ENCODE peak calls at places on chromosomes 13 and 19, in ten cellular contexts. N is GM23248, E is OCI-LY7, B is HCT116, H is hepatocyte, I is MM.1S, F is SK-N-SH, J is PC-3, Z is PC-9, P is GM23338. D is an unnamed sample. For H3K9me2 and H3K4me1, the result is how much of the 10 kb centered on the place peaks cover.

GRCh38 chr13:22498006-22498405 is 682.8 kb upstream of the SGCG start:
- DNase-seq in N (no peak), E (no peak), B (no peak), H (no peak), I (no peak), F (no peak), J (no peak), Z (no peak), P (no peak), D (no peak)

GRCh38 chr19:13849277-13849676 is 27.7 kb upstream of the NANOS3 start:
- DNase-seq in N (no peak), E (no peak), B (no peak), H (no peak), I (no peak), F (no peak), J (peak), Z (no peak), P (no peak), D (no peak)

GRCh38 chr13:27130223-27131015 is 41.2 kb downstream of the USP12 start:
- DNase-seq in N (peak), E (no peak), B (no peak), H (no peak), I (no peak), F (no peak), J (peak), Z (no peak), P (no peak), D (no peak)

GRCh38 chr13:92460479-92460878 is 766.1 kb upstream of the GPC6 start:
- DNase-seq in N (no peak), E (no peak), B (no peak), H (peak), I (no peak), F (no peak), J (no peak), Z (no peak), P (no peak), D (no peak)

GRCh38 chr19:13256918-13257317 is 106.7 kb downstream of the IER2 start:
- DNase-seq in N (no peak), E (no peak), B (no peak), H (no peak), I (no peak), F (no peak), J (no peak), Z (no peak), P (no peak), D (no peak)

GRCh38 chr19:49016067-49016839 is 638 bp downstream of the LHB start:
- DNase-seq in N (no peak), E (no peak), B (no peak), H (no peak), I (no peak), F (no peak), J (no peak), Z (no peak), P (no peak), D (no peak)

GRCh38 chr13:100130092-100130491 is 41.2 kb downstream of the PCCA start:
- DNase-seq in N (peak), E (no peak), B (no peak), H (no peak), I (no peak), F (no peak), J (peak), Z (no peak), P (peak), D (no peak)

GRCh38 chr13:79393564-79394249 is 12.3 kb downstream of the RBM26 start:
- DNase-seq in N (no peak), E (peak), B (no peak), H (peak), I (peak), F (no peak), J (peak), Z (no peak), P (no peak), D (peak)

GRCh38 chr19:56834564-56835375 is 5.8 kb downstream of the PEG3 start:
- DNase-seq in N (peak), E (no peak), B (no peak), H (no peak), I (no peak), F (no peak), J (no peak), Z (no peak), P (no peak), D (no peak)

GRCh38 chr19:15445807-15446376 is 3.9 kb downstream of the WIZ start:
- DNase-seq in N (no peak), E (no peak), B (no peak), H (no peak), I (no peak), F (no peak), J (no peak), Z (no peak), P (no peak), D (no peak)

GRCh38 chr19:7701049-7701653 is 780 bp downstream of the FCER2 start:
- DNase-seq in N (no peak), E (no peak), B (no peak), H (no peak), I (no peak), F (no peak), J (no peak), Z (no peak), P (no peak), D (no peak)

GRCh38 chr19:7337380-7338194 is 11.2 kb upstream of the ARHGEF18 start:
- DNase-seq in N (no peak), E (peak), B (no peak), H (no peak), I (peak), F (no peak), J (no peak), Z (no peak), P (no peak), D (peak)

GRCh38 chr13:111020546-111020945 is 94.6 kb upstream of the ARHGEF7 start:
- DNase-seq in N (no peak), E (no peak), B (no peak), H (no peak), I (no peak), F (no peak), J (peak), Z (no peak), P (no peak), D (no peak)

GRCh38 chr13:71524245-71525002 is 342.6 kb downstream of the DACH1 start:
- DNase-seq in N (no peak), E (no peak), B (no peak), H (no peak), I (no peak), F (peak), J (no peak), Z (no peak), P (no peak), D (no peak)

GRCh38 chr13:29362849-29363604 is 232.5 kb downstream of the SLC7A1 start:
- DNase-seq in N (peak), E (peak), B (peak), H (peak), I (peak), F (peak), J (peak), Z (no peak), P (peak), D (peak)

GRCh38 chr19:8517551-8518442 is 3.8 kb upstream of the ZNF414 start:
- DNase-seq in N (peak), E (peak), B (no peak), H (no peak), I (no peak), F (no peak), J (no peak), Z (no peak), P (no peak), D (peak)

GRCh38 chr19:10553943-10554381 is 10.3 kb downstream of the ATG4D start:
- DNase-seq in N (no peak), E (peak), B (no peak), H (no peak), I (no peak), F (no peak), J (no peak), Z (no peak), P (no peak), D (no peak)

GRCh38 chr19:38913958-38914357 is 2.0 kb upstream of the CCER2 start:
- DNase-seq in N (no peak), E (no peak), B (no peak), H (no peak), I (no peak), F (peak), J (no peak), Z (no peak), P (no peak), D (no peak)

GRCh38 chr13:100434010-100434763 is 154.4 kb downstream of the GGACT start:
- DNase-seq in N (peak), E (no peak), B (peak), H (no peak), I (no peak), F (no peak), J (peak), Z (peak), P (no peak), D (no peak)

GRCh38 chr13:40317980-40318327 is 348.5 kb downstream of the FOXO1 start:
- DNase-seq in N (no peak), E (peak), B (no peak), H (no peak), I (no peak), F (no peak), J (no peak), Z (no peak), P (no peak), D (no peak)

GRCh38 chr19:14425696-14426138 is 6.6 kb upstream of the DDX39A start:
- DNase-seq in N (peak), E (no peak), B (no peak), H (no peak), I (no peak), F (no peak), J (no peak), Z (no peak), P (no peak), D (peak)

GRCh38 chr13:87821512-87821911 is 150.3 kb downstream of the SLITRK5 start:
- DNase-seq in N (no peak), E (no peak), B (no peak), H (no peak), I (peak), F (no peak), J (no peak), Z (no peak), P (no peak), D (peak)

GRCh38 chr13:68027311-68027710 is 797.2 kb upstream of the PCDH9 start:
- DNase-seq in N (no peak), E (no peak), B (no peak), H (no peak), I (no peak), F (no peak), J (no peak), Z (no peak), P (no peak), D (no peak)

GRCh38 chr13:97141564-97142005 is 80.5 kb upstream of the MBNL2 start:
- DNase-seq in N (peak), E (no peak), B (peak), H (peak), I (no peak), F (no peak), J (peak), Z (peak), P (peak), D (no peak)

GRCh38 chr19:30001794-30002193 is 59.8 kb downstream of the URI1 start:
- DNase-seq in N (no peak), E (peak), B (no peak), H (peak), I (no peak), F (no peak), J (peak), Z (no peak), P (no peak), D (no peak)

GRCh38 chr13:60869941-60870613 is 473.1 kb downstream of the TDRD3 start:
- DNase-seq in N (no peak), E (no peak), B (no peak), H (no peak), I (no peak), F (no peak), J (no peak), Z (no peak), P (no peak), D (no peak)

GRCh38 chr13:83943530-83944279 is 61.4 kb upstream of the SLITRK1 start:
- DNase-seq in N (no peak), E (no peak), B (no peak), H (no peak), I (no peak), F (no peak), J (peak), Z (no peak), P (peak), D (no peak)

GRCh38 chr13:87669379-87669978 is 1.7 kb upstream of the SLITRK5 start:
- DNase-seq in N (peak), E (peak), B (no peak), H (peak), I (peak), F (peak), J (peak), Z (peak), P (peak), D (peak)

GRCh38 chr19:29477831-29478577 is 47.8 kb upstream of the VSTM2B start:
- DNase-seq in N (no peak), E (no peak), B (no peak), H (no peak), I (no peak), F (no peak), J (no peak), Z (no peak), P (no peak), D (no peak)

GRCh38 chr13:30255696-30256095 is 51.7 kb downstream of the KATNAL1 start:
- DNase-seq in N (peak), E (no peak), B (no peak), H (no peak), I (no peak), F (no peak), J (no peak), Z (no peak), P (no peak), D (peak)

GRCh38 chr13:97855570-97855970 is 97.9 kb upstream of the IPO5 start:
- DNase-seq in N (peak), E (peak), B (peak), H (peak), I (peak), F (peak), J (peak), Z (peak), P (peak), D (peak)

GRCh38 chr19:33132021-33132420 is at the start of gene WDR88:
- DNase-seq in N (no peak), E (no peak), B (no peak), H (no peak), I (no peak), F (no peak), J (no peak), Z (no peak), P (peak), D (no peak)

GRCh38 chr13:69641773-69642172 is 465.9 kb upstream of the ATXN8OS start:
- DNase-seq in N (no peak), E (no peak), B (no peak), H (no peak), I (no peak), F (no peak), J (no peak), Z (no peak), P (no peak), D (no peak)

GRCh38 chr13:113875429-113875815 is 11.5 kb upstream of the GAS6 start:
- DNase-seq in N (no peak), E (no peak), B (no peak), H (no peak), I (no peak), F (no peak), J (no peak), Z (no peak), P (no peak), D (no peak)

GRCh38 chr13:105030851-105031250 is 1504.6 kb downstream of the EFNB2 start:
- DNase-seq in N (no peak), E (no peak), B (no peak), H (no peak), I (no peak), F (no peak), J (no peak), Z (no peak), P (no peak), D (no peak)

GRCh38 chr19:7681336-7682174 is 922 bp downstream of the TRAPPC5 start:
- DNase-seq in N (peak), E (peak), B (peak), H (peak), I (peak), F (peak), J (peak), Z (peak), P (peak), D (peak)

GRCh38 chr19:44692379-44692721 is 6.6 kb upstream of the CEACAM16 start:
- DNase-seq in N (no peak), E (no peak), B (no peak), H (no peak), I (no peak), F (no peak), J (no peak), Z (no peak), P (no peak), D (no peak)

GRCh38 chr19:1847348-1847683 is 967 bp downstream of the REXO1 start:
- DNase-seq in N (no peak), E (no peak), B (no peak), H (no peak), I (no peak), F (no peak), J (no peak), Z (no peak), P (no peak), D (no peak)
- H3K9me2 ChIP-seq in N (under half), E (under half), B (under half), H (under half), I (under half), F (under half), J (under half), Z (under half), P (under half), D (under half)

GRCh38 chr19:46481187-46481586 is 9.8 kb upstream of the PNMA8A start:
- DNase-seq in N (peak), E (no peak), B (no peak), H (no peak), I (no peak), F (no peak), J (no peak), Z (no peak), P (no peak), D (no peak)

GRCh38 chr19:46480409-46480808 is 9.0 kb upstream of the PNMA8A start:
- DNase-seq in N (peak), E (no peak), B (no peak), H (peak), I (no peak), F (no peak), J (no peak), Z (no peak), P (peak), D (no peak)

GRCh38 chr19:46478356-46478986 is 7.1 kb upstream of the PNMA8A start:
- DNase-seq in N (peak), E (peak), B (no peak), H (no peak), I (no peak), F (peak), J (no peak), Z (no peak), P (peak), D (peak)

GRCh38 chr19:46482645-46483044 is 11.3 kb upstream of the PNMA8A start:
- DNase-seq in N (peak), E (no peak), B (no peak), H (no peak), I (no peak), F (no peak), J (no peak), Z (no peak), P (no peak), D (no peak)

DNA sequence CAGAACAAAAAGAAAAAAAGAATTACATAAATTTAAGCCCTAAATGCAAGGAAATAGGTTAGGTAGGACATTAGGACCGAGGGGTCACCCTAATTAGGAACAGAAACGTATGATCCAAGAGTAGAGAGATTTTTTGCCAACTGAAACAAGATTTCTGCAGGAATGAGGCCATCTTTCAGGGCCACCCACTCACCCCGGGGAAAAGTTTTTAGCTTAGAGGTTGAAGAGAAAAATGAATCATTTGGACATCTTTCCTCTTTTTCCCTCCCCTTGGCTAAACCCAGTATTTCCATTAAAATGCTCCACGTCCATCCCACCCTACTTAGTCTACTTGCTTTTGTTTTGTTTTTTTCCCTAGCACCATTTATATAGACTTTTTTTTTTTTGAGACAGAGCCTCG is 10.6 kb upstream of the PNMA8A start:
- DNase-seq in N (peak), E (no peak), B (no peak), H (no peak), I (no peak), F (no peak), J (no peak), Z (no peak), P (no peak), D (no peak)
- H3K4me3 ChIP-seq in N (peak), E (no peak), B (no peak), H (no peak), I (no peak), F (no peak), J (no peak), Z (no peak), P (no peak), D (no peak)

DNA sequence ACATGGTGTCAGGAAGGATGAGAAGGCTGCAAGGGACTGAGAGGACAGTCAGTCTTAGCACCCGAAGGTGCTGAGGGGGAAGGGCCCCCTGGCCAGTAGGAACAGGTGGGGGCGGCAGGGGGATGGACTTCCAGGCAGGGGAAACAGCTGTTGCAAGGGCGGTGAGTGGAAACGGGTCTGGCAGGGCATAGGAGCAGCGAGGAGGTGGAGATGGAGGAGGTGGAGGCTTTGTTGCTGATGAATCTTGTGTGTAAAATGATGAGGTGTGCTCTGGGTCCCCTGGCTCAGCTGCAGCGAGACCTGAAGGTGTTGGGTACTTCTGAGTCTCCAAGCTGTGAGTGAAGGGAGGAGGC is 1.2 kb downstream of the MAP1S start:
- DNase-seq in N (peak), E (no peak), B (no peak), H (no peak), I (no peak), F (no peak), J (no peak), Z (no peak), P (no peak), D (no peak)
- H3K4me1 ChIP-seq in N (under half), E (under half), B (under half), H (under half), I (under half), F (under half), J (under half), Z (under half), P (under half), D (under half)

GRCh38 chr19:3227054-3227626 is 2.7 kb downstream of the CELF5 start:
- DNase-seq in N (no peak), E (no peak), B (no peak), H (no peak), I (no peak), F (no peak), J (no peak), Z (no peak), P (no peak), D (no peak)

GRCh38 chr19:3225677-3226093 is 1.2 kb downstream of the CELF5 start:
- DNase-seq in N (no peak), E (no peak), B (no peak), H (no peak), I (no peak), F (peak), J (no peak), Z (no peak), P (peak), D (no peak)

GRCh38 chr19:3220576-3220975 is 3.9 kb upstream of the CELF5 start:
- DNase-seq in N (no peak), E (no peak), B (no peak), H (no peak), I (no peak), F (no peak), J (no peak), Z (no peak), P (no peak), D (no peak)

GRCh38 chr19:3222709-3223108 is 1.8 kb upstream of the CELF5 start:
- DNase-seq in N (no peak), E (no peak), B (no peak), H (no peak), I (no peak), F (no peak), J (no peak), Z (no peak), P (no peak), D (no peak)

DNA sequence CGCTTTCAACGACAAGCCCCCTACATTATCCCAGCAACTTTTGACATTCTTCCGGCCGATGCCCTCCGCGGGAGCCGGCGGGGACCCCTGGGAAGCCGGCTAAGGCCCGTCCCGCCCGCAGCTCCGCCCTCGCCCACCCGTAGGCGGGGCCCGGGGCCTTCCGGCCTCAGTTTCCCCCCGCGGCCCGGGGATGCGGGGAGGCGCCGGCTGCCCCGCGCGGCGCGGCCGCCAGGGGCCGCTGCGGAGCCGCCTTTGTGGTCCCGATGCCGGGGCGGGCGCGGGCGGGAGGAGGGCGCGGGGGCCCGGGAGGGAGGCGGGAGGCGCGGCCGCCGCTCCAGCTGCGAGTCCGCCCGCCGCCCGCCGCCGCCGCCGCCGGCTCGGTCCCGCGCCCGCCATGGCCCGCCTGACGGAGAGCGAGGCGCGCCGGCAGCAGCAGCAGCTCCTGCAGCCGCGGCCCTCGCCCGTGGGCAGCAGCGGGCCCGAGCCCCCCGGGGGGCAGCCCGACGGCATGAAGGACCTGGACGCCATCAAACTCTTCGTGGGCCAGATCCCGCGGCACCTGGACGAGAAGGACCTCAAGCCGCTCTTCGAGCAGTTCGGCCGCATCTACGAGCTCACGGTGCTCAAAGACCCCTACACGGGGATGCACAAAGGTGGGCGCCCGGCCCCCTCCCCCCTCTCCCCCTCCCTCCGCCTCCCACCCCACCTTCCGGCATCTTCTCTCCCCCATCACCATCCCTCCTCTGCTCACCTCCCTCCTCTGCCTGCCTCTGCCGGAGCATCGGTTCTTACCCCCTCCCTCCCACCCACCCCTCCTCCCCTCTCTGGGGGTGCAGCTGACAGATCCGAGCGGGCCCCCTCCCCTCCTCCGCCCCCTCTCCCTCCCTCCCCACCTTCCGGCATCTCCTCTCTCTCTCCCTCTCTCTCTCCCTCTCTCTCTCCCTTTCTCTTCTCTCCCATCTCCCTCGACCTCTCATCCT is at the start of gene CELF5:
- DNase-seq in N (peak), E (peak), B (no peak), H (peak), I (peak), F (peak), J (peak), Z (no peak), P (peak), D (peak)
- H3K9me2 ChIP-seq in N (under half), E (under half), B (under half), H (under half), I (under half), F (under half), J (under half), Z (under half), P (under half), D (under half)

D was measured in Karpas-422.